ENCODE peak calls at places on chromosomes 13 and 19, in four cellular contexts. F, S, U and Y are unnamed samples.

GRCh38 chr13:27792393-27793218 is at the start of gene GSX1:
- DNase-seq in F (peak), S (peak), U (peak), Y (peak)

GRCh38 chr19:56116606-56117005 is 4.5 kb downstream of the ZNF787 start:
- DNase-seq in F (no peak), S (no peak), U (no peak), Y (no peak)

GRCh38 chr19:39501340-39501739 is 2.6 kb downstream of the DLL3 start:
- DNase-seq in F (no peak), S (no peak), U (no peak), Y (no peak)

GRCh38 chr19:15463865-15464371 is 426 bp downstream of the RASAL3 start:
- DNase-seq in F (no peak), S (no peak), U (peak), Y (no peak)

GRCh38 chr13:40231311-40231710 is 435.1 kb downstream of the FOXO1 start:
- DNase-seq in F (no peak), S (no peak), U (no peak), Y (no peak)

GRCh38 chr19:40315812-40316475 is 30.8 kb upstream of the AKT2 start:
- DNase-seq in F (no peak), S (no peak), U (no peak), Y (no peak)

GRCh38 chr19:42284641-42285341 is 15.7 kb downstream of the CIC start:
- DNase-seq in F (no peak), S (peak), U (no peak), Y (no peak)

GRCh38 chr19:57280913-57281425 is 684 bp downstream of the ZNF460 start:
- DNase-seq in F (no peak), S (no peak), U (peak), Y (no peak)

GRCh38 chr13:28493740-28494536 is 990 bp downstream of the FLT1 start:
- DNase-seq in F (peak), S (no peak), U (peak), Y (peak)

GRCh38 chr19:18674616-18675015 is 8.9 kb upstream of the CRTC1 start:
- DNase-seq in F (no peak), S (no peak), U (no peak), Y (no peak)

GRCh38 chr19:17255150-17255621 is 9.4 kb downstream of the USHBP1 start:
- DNase-seq in F (no peak), S (peak), U (no peak), Y (no peak)

GRCh38 chr13:48291730-48292129 is 11.8 kb upstream of the RB1 start:
- DNase-seq in F (no peak), S (no peak), U (no peak), Y (no peak)

GRCh38 chr13:49022472-49023144 is 46.9 kb downstream of the FNDC3A start:
- DNase-seq in F (peak), S (no peak), U (no peak), Y (peak)

GRCh38 chr13:43289458-43290255 is 266.3 kb downstream of the DNAJC15 start:
- DNase-seq in F (no peak), S (no peak), U (no peak), Y (no peak)

GRCh38 chr19:1780272-1780957 is 27.1 kb downstream of the ONECUT3 start:
- DNase-seq in F (peak), S (no peak), U (no peak), Y (peak)

GRCh38 chr19:1516395-1516753 is 3.6 kb upstream of the ADAMTSL5 start:
- DNase-seq in F (no peak), S (no peak), U (no peak), Y (no peak)

GRCh38 chr13:112752211-112752610 is 62.4 kb downstream of the ATP11A start:
- DNase-seq in F (no peak), S (no peak), U (no peak), Y (no peak)

GRCh38 chr19:46133101-46133627 is 8.7 kb upstream of the IGFL3 start:
- DNase-seq in F (peak), S (peak), U (no peak), Y (peak)

GRCh38 chr13:111267784-111268183 is 52.7 kb upstream of the TEX29 start:
- DNase-seq in F (no peak), S (no peak), U (no peak), Y (no peak)

GRCh38 chr13:47908200-47908902 is 92.7 kb downstream of the SUCLA2 start:
- DNase-seq in F (no peak), S (no peak), U (no peak), Y (no peak)

GRCh38 chr13:84096221-84096620 is 213.9 kb upstream of the SLITRK1 start:
- DNase-seq in F (no peak), S (no peak), U (no peak), Y (no peak)

GRCh38 chr13:53018690-53019647 is 9.6 kb upstream of the OLFM4 start:
- DNase-seq in F (no peak), S (no peak), U (no peak), Y (no peak)

GRCh38 chr19:48964205-48965032 is 690 bp upstream of the FTL start:
- DNase-seq in F (peak), S (no peak), U (no peak), Y (no peak)

GRCh38 chr19:42032428-42032827 is 37.6 kb downstream of the GRIK5 start:
- DNase-seq in F (no peak), S (no peak), U (no peak), Y (no peak)

GRCh38 chr13:97020689-97021240 is 26.5 kb upstream of the OXGR1 start:
- DNase-seq in F (no peak), S (no peak), U (no peak), Y (no peak)

GRCh38 chr13:28792992-28793391 is 27.1 kb upstream of the MTUS2 start:
- DNase-seq in F (peak), S (no peak), U (no peak), Y (peak)

GRCh38 chr13:50366488-50367174 is 351.4 kb downstream of the KCNRG start:
- DNase-seq in F (no peak), S (no peak), U (no peak), Y (no peak)

GRCh38 chr19:49337267-49338022 is 2.2 kb downstream of the CD37 start:
- DNase-seq in F (no peak), S (peak), U (no peak), Y (no peak)

GRCh38 chr13:21674271-21675009 is 3.6 kb downstream of the FGF9 start:
- DNase-seq in F (peak), S (peak), U (peak), Y (no peak)

GRCh38 chr19:57465680-57466381 is 8.9 kb upstream of the VN1R1 start:
- DNase-seq in F (peak), S (no peak), U (no peak), Y (no peak)

GRCh38 chr19:9914001-9914314 is 22.4 kb downstream of the OLFM2 start:
- DNase-seq in F (no peak), S (peak), U (peak), Y (no peak)

GRCh38 chr13:96243371-96243770 is 153.5 kb downstream of the HS6ST3 start:
- DNase-seq in F (no peak), S (no peak), U (no peak), Y (no peak)

GRCh38 chr13:93309886-93310520 is 83.4 kb downstream of the GPC6 start:
- DNase-seq in F (peak), S (no peak), U (no peak), Y (no peak)

GRCh38 chr13:29540799-29541198 is 54.7 kb downstream of the SLC7A1 start:
- DNase-seq in F (no peak), S (no peak), U (no peak), Y (no peak)

GRCh38 chr19:3955688-3956087 is 15.2 kb downstream of the DAPK3 start:
- DNase-seq in F (no peak), S (no peak), U (no peak), Y (no peak)

GRCh38 chr13:110484290-110485048 is 77.1 kb downstream of the RAB20 start:
- DNase-seq in F (no peak), S (no peak), U (no peak), Y (no peak)